ENCODE peak calls at places on chromosomes 2 and 18, in nine cellular contexts. One of them, this sample, is unnamed.

GRCh38 chr18:69895081-69896047 is 52.3 kb downstream of the CD226 start:
- ATAC-seq in natural killer cell: peak; percentile 14
- ATAC-seq in CD8-positive, alpha-beta T cell: peak; percentile 67
- ATAC-seq in HepG2: no peak
- ATAC-seq in omental fat pad: no peak
- ATAC-seq in activated T-helper 17 cell treated with anti-CD3 and anti-CD28 coated beads, Interleukin-2, amount 50 U/mL, for 72 hours: no peak
- ATAC-seq in left lung: no peak
- ATAC-seq in PC-3: no peak
- ATAC-seq in RWPE2: no peak
- ATAC-seq in this sample: no peak

GRCh38 chr2:25867389-25868003 is 10.8 kb downstream of the ASXL2 start:
- ATAC-seq in natural killer cell: no peak
- ATAC-seq in CD8-positive, alpha-beta T cell: no peak
- ATAC-seq in HepG2: no peak
- ATAC-seq in omental fat pad: no peak
- ATAC-seq in activated T-helper 17 cell treated with anti-CD3 and anti-CD28 coated beads, Interleukin-2, amount 50 U/mL, for 72 hours: no peak
- ATAC-seq in left lung: no peak
- ATAC-seq in PC-3: no peak
- ATAC-seq in RWPE2: no peak
- ATAC-seq in this sample: no peak

GRCh38 chr18:79427368-79428225 is 31.9 kb downstream of the NFATC1 start:
- ATAC-seq in natural killer cell: peak; percentile 15
- ATAC-seq in CD8-positive, alpha-beta T cell: no peak
- ATAC-seq in HepG2: no peak
- ATAC-seq in omental fat pad: no peak
- ATAC-seq in activated T-helper 17 cell treated with anti-CD3 and anti-CD28 coated beads, Interleukin-2, amount 50 U/mL, for 72 hours: no peak
- ATAC-seq in left lung: no peak
- ATAC-seq in PC-3: no peak
- ATAC-seq in RWPE2: no peak
- ATAC-seq in this sample: no peak

GRCh38 chr2:64092502-64092901 is 51.7 kb downstream of the PELI1 start:
- ATAC-seq in natural killer cell: no peak
- ATAC-seq in CD8-positive, alpha-beta T cell: no peak
- ATAC-seq in HepG2: no peak
- ATAC-seq in omental fat pad: no peak
- ATAC-seq in activated T-helper 17 cell treated with anti-CD3 and anti-CD28 coated beads, Interleukin-2, amount 50 U/mL, for 72 hours: no peak
- ATAC-seq in left lung: no peak
- ATAC-seq in PC-3: no peak
- ATAC-seq in RWPE2: no peak
- ATAC-seq in this sample: no peak

GRCh38 chr2:68466361-68466777 is 725 bp downstream of the FBXO48 start:
- ATAC-seq in natural killer cell: peak; percentile 3
- ATAC-seq in CD8-positive, alpha-beta T cell: peak; percentile 27
- ATAC-seq in HepG2: peak; percentile 12
- ATAC-seq in omental fat pad: no peak
- ATAC-seq in activated T-helper 17 cell treated with anti-CD3 and anti-CD28 coated beads, Interleukin-2, amount 50 U/mL, for 72 hours: peak; percentile 38
- ATAC-seq in left lung: peak; percentile 2
- ATAC-seq in PC-3: peak; percentile 23
- ATAC-seq in RWPE2: peak; percentile 6
- ATAC-seq in this sample: no peak

GRCh38 chr2:26724004-26724750 is 31.7 kb downstream of the KCNK3 start:
- ATAC-seq in natural killer cell: no peak
- ATAC-seq in CD8-positive, alpha-beta T cell: no peak
- ATAC-seq in HepG2: peak; percentile 10
- ATAC-seq in omental fat pad: peak; percentile 50
- ATAC-seq in activated T-helper 17 cell treated with anti-CD3 and anti-CD28 coated beads, Interleukin-2, amount 50 U/mL, for 72 hours: no peak
- ATAC-seq in left lung: peak; percentile 14
- ATAC-seq in PC-3: peak; percentile 72
- ATAC-seq in RWPE2: peak; percentile 73
- ATAC-seq in this sample: peak; percentile 46

GRCh38 chr18:48036641-48037421 is 106.4 kb upstream of the SMAD2 start:
- ATAC-seq in natural killer cell: no peak
- ATAC-seq in CD8-positive, alpha-beta T cell: no peak
- ATAC-seq in HepG2: no peak
- ATAC-seq in omental fat pad: no peak
- ATAC-seq in activated T-helper 17 cell treated with anti-CD3 and anti-CD28 coated beads, Interleukin-2, amount 50 U/mL, for 72 hours: no peak
- ATAC-seq in left lung: peak; percentile 64
- ATAC-seq in PC-3: no peak
- ATAC-seq in RWPE2: no peak
- ATAC-seq in this sample: no peak

GRCh38 chr18:73986711-73987110 is 160.9 kb downstream of the FBXO15 start:
- ATAC-seq in natural killer cell: no peak
- ATAC-seq in CD8-positive, alpha-beta T cell: no peak
- ATAC-seq in HepG2: no peak
- ATAC-seq in omental fat pad: no peak
- ATAC-seq in activated T-helper 17 cell treated with anti-CD3 and anti-CD28 coated beads, Interleukin-2, amount 50 U/mL, for 72 hours: no peak
- ATAC-seq in left lung: no peak
- ATAC-seq in PC-3: peak; percentile 83
- ATAC-seq in RWPE2: peak; percentile 60
- ATAC-seq in this sample: no peak

GRCh38 chr2:15989559-15989958 is 49.2 kb downstream of the MYCN start:
- ATAC-seq in natural killer cell: no peak
- ATAC-seq in CD8-positive, alpha-beta T cell: no peak
- ATAC-seq in HepG2: no peak
- ATAC-seq in omental fat pad: no peak
- ATAC-seq in activated T-helper 17 cell treated with anti-CD3 and anti-CD28 coated beads, Interleukin-2, amount 50 U/mL, for 72 hours: no peak
- ATAC-seq in left lung: peak; percentile 84
- ATAC-seq in PC-3: no peak
- ATAC-seq in RWPE2: no peak
- ATAC-seq in this sample: no peak

GRCh38 chr2:235055891-235056516 is 104.2 kb downstream of the SH3BP4 start:
- ATAC-seq in natural killer cell: no peak
- ATAC-seq in CD8-positive, alpha-beta T cell: no peak
- ATAC-seq in HepG2: peak; percentile 67
- ATAC-seq in omental fat pad: no peak
- ATAC-seq in activated T-helper 17 cell treated with anti-CD3 and anti-CD28 coated beads, Interleukin-2, amount 50 U/mL, for 72 hours: no peak
- ATAC-seq in left lung: peak; percentile 82
- ATAC-seq in PC-3: no peak
- ATAC-seq in RWPE2: peak; percentile 37
- ATAC-seq in this sample: no peak